ENCODE peak calls at places on chromosome 2, in five cellular contexts. P is adipocyte; Y is effector memory CD4-positive, alpha-beta T cell; V is CD8-positive, alpha-beta T cell; K is fibroblast of lung. M is an unnamed sample.

GRCh38 chr2:20012282-20013060 is at the start of gene MATN3:
- DNase-seq in P (peak), Y (no peak), V (peak), K (peak), M (no peak)

GRCh38 chr2:2263196-2263829 is 67.8 kb downstream of the MYT1L start:
- DNase-seq in Y (no peak), V (no peak), K (no peak), P (no peak), M (no peak)

GRCh38 chr2:160492401-160493226 is 993 bp downstream of the RBMS1 start:
- DNase-seq in P (peak), K (peak), Y (peak), V (peak), M (peak)

GRCh38 chr2:18671363-18671762 is 82.0 kb upstream of the NT5C1B start:
- DNase-seq in P (peak), K (no peak), V (no peak), Y (no peak), M (no peak)

GRCh38 chr2:112692496-112692911 is 28.3 kb upstream of the NT5DC4 start:
- DNase-seq in K (peak), Y (peak), P (peak), V (peak), M (peak)

GRCh38 chr2:24973812-24974211 is 2.1 kb upstream of the DNAJC27 start:
- DNase-seq in V (no peak), P (no peak), K (no peak), Y (no peak), M (no peak)

GRCh38 chr2:240162032-240162431 is 21.6 kb upstream of the OTOS start:
- DNase-seq in P (no peak), K (no peak), V (no peak), Y (no peak), M (no peak)

GRCh38 chr2:232681527-232681926 is 15.6 kb upstream of the GIGYF2 start:
- DNase-seq in P (no peak), V (no peak), Y (no peak), K (no peak), M (no peak)

GRCh38 chr2:204971219-204971907 is 426.1 kb downstream of the PARD3B start:
- DNase-seq in P (no peak), V (no peak), Y (no peak), K (no peak), M (no peak)

GRCh38 chr2:191521608-191522208 is 156.2 kb upstream of the NABP1 start:
- DNase-seq in V (no peak), Y (no peak), P (peak), K (peak), M (no peak)

GRCh38 chr2:2455151-2455550 is 124.1 kb upstream of the MYT1L start:
- DNase-seq in V (no peak), Y (no peak), K (peak), P (no peak), M (no peak)

GRCh38 chr2:105910497-105911238 is 166.0 kb downstream of the NCK2 start:
- DNase-seq in P (peak), V (no peak), Y (no peak), K (no peak), M (no peak)

GRCh38 chr2:37852585-37853014 is 72.5 kb upstream of the RMDN2 start:
- DNase-seq in K (no peak), P (no peak), V (no peak), Y (no peak), M (no peak)

GRCh38 chr2:105744091-105744908 is 412 bp upstream of the NCK2 start:
- DNase-seq in Y (peak), P (peak), K (peak), V (peak), M (no peak)

GRCh38 chr2:206540757-206541156 is 97.4 kb downstream of the ADAM23 start:
- DNase-seq in V (no peak), K (no peak), P (no peak), Y (no peak), M (no peak)

GRCh38 chr2:15315411-15315810 is 245.7 kb downstream of the NBAS start:
- DNase-seq in Y (no peak), K (no peak), P (no peak), V (no peak), M (no peak)

GRCh38 chr2:171531291-171531690 is 9.0 kb downstream of the CYBRD1 start:
- DNase-seq in K (peak), P (peak), V (no peak), Y (no peak), M (peak)

GRCh38 chr2:232533944-232534710 is 5.4 kb upstream of the CHRNG start:
- DNase-seq in K (no peak), P (no peak), V (no peak), Y (no peak), M (peak)

GRCh38 chr2:112136081-112136480 is 2.1 kb upstream of the FBLN7 start:
- DNase-seq in V (no peak), Y (no peak), K (no peak), P (no peak), M (no peak)

GRCh38 chr2:33614190-33614589 is 15.1 kb upstream of the FAM98A start:
- DNase-seq in K (no peak), P (no peak), Y (no peak), V (no peak), M (no peak)

GRCh38 chr2:126657146-126657635 is 1.2 kb downstream of the GYPC start:
- DNase-seq in P (peak), V (peak), K (peak), Y (peak), M (peak)

GRCh38 chr2:200383380-200384110 is 77.1 kb downstream of the SPATS2L start:
- DNase-seq in P (peak), Y (no peak), K (peak), V (no peak), M (no peak)

GRCh38 chr2:232147440-232148077 is 186.0 kb downstream of the DIS3L2 start:
- DNase-seq in V (no peak), Y (no peak), P (no peak), K (no peak), M (no peak)

GRCh38 chr2:101948625-101949150 is 43.1 kb upstream of the IL1R2 start:
- DNase-seq in Y (no peak), K (no peak), P (no peak), V (no peak), M (no peak)

GRCh38 chr2:27735263-27735904 is 36.1 kb upstream of the MRPL33 start:
- DNase-seq in Y (peak), P (peak), K (peak), V (peak), M (peak)

GRCh38 chr2:103289101-103289725 is 527.4 kb downstream of the TMEM182 start:
- DNase-seq in Y (no peak), V (no peak), K (peak), P (no peak), M (no peak)

GRCh38 chr2:103293266-103293583 is 531.4 kb downstream of the TMEM182 start:
- DNase-seq in K (no peak), V (no peak), Y (no peak), P (no peak), M (no peak)

DNA sequence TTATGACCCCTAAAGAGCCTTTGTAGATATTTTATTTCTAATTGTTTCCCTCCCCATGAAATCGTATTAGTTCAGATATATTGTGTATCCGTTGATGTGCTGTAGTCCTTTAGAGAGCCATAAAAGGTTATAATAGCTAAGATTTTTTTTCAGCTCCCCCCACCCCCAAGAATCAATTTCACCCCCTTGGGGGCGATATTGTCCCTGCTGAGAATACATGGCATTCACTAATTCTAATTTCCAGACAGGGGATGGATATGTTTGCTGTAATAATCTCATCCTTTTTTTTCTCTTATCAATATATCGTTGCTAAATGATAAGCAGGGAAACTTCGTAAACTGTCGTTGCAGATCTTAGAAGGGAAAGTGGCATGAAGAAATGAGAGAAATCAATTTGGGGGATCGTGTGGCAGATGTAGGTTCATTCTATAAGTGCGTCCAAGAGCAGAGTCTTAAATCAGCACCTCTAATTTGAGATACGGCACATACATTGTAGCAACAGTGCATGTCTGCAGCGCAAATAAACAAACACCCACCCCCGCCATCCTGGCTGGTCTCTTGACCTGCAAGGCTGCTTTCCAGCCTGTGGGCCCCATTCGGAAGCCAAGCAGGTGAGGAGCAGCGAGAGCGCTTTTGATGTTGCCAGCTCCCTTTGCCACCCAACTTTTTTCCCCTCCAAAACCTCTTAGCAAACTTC is 530.9 kb downstream of the TMEM182 start:
- DNase-seq in K (no peak), P (no peak), Y (no peak), V (no peak), M (no peak)
- H3K4me3 ChIP-seq in K (no peak), P (no peak), Y (no peak), V (no peak), M (no peak)

DNA sequence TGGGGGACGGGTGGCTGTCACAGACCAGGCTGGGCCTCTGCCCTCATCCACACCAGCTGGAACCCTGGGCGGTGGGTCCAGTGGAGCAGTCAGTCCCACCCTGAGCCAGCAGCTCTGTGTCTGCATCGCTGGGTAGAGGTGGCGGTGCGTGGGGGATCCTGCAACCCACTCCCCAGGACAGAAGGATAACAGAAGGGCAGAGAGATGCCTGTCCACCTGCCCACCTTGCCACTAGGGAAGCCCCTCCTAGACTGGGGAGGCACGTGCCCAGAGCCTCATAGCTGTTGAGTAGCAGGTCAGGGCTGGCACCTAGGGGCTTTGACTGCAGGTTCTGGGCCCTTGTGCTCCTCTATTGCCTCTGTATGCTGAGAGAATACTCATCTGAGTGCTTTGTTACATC is 2.4 kb downstream of the ATOH8 start:
- DNase-seq in Y (no peak), K (no peak), P (no peak), V (no peak), M (no peak)
- H3K4me3 ChIP-seq in Y (no peak), K (peak), P (peak), V (no peak), M (no peak)

GRCh38 chr2:238143239-238143951 is 4.9 kb downstream of the KLHL30 start:
- DNase-seq in Y (no peak), P (peak), V (no peak), K (peak), M (no peak)
- H3K4me3 ChIP-seq in Y (no peak), P (no peak), V (no peak), K (no peak), M (no peak)

GRCh38 chr2:54099370-54099769 is 16.0 kb upstream of the ACYP2 start:
- DNase-seq in K (no peak), P (no peak), Y (no peak), V (no peak), M (no peak)
- H3K4me3 ChIP-seq in K (no peak), P (no peak), Y (no peak), V (no peak), M (no peak)

DNA sequence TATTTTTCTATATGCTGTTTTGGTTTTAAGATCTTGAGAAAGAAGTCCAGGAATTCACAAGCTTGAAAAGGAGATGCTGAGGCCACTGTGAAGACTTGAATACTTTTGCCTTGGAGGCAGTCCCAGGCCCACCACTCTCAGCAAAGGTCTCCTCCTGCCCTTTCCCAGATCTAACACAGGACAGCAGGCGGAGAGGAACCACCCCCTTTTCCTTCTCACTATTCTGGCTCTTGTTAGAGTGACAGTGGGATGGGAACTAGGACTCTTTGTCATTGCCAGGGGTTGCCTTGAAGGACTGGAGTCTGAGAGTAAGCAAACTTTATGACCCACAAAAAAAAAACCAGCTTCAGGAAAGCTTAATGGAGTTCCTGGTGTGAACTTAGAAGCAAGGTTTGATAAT is 54.7 kb downstream of the E2F6 start:
- DNase-seq in V (no peak), K (no peak), P (no peak), Y (no peak), M (no peak)
- H3K4me3 ChIP-seq in V (no peak), K (no peak), P (peak), Y (no peak), M (no peak)

GRCh38 chr2:152694161-152694661 is 23.1 kb downstream of the PRPF40A start:
- DNase-seq in P (peak), K (peak), Y (peak), V (peak), M (peak)
- H3K4me3 ChIP-seq in P (peak), K (peak), Y (peak), V (no peak), M (peak)

GRCh38 chr2:218396688-218397501 is 2.8 kb upstream of the CTDSP1 start:
- DNase-seq in Y (peak), P (peak), V (peak), K (peak), M (peak)

GRCh38 chr2:218398437-218399390 is 954 bp upstream of the CTDSP1 start:
- DNase-seq in V (peak), K (peak), P (peak), Y (peak), M (peak)

GRCh38 chr2:218395826-218396687 is 3.6 kb upstream of the CTDSP1 start:
- DNase-seq in K (peak), V (peak), P (peak), Y (peak), M (peak)

GRCh38 chr2:218399391-218400166 is at the start of gene CTDSP1:
- DNase-seq in Y (peak), V (peak), P (peak), K (peak), M (peak)

DNA sequence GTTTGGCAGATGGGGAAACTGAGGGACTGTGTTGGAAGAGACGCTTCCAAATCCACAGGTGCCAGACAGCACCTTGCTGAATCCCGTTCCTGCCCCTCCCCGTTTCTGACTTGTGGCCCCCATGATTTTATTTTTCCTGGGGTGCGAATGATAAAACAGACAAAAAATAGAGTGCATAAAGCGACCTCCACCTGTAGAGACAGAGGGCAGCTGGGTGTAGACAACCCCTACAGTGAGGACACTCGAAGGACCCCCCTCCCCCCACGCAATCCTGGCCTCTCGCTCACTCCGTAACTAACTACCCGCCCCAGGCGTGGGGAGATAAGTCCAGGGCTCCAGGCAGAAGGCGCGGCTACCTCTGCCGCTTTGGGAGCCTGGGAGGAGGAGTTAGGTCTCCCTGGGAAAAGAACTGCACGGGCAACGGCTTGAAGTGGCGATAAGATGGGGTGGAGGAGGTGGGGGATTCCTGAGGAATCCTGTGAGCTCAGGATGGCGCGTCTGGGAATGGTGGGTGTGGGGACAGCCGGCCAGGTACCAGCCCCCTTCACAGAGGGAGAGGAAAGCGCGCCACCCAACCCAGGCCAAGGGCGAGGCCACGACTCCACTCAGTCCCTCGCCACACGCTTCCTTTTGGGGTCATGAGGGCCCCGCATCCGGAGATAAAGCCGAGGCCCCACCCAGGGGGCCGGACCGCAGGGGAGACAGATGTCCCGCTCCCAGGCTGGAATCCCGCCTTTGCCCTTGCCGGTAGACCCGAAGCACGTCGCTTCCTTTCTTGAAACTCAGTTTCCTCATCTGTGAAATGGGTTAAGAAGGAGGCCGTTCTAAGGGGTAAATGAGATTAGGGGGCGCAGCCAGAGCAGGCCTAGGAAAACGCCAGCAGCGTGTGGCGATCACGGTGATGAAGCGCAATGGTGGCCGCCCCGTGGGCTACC is 1.9 kb upstream of the CTDSP1 start:
- DNase-seq in Y (peak), P (peak), V (peak), K (peak), M (peak)
- H3K4me3 ChIP-seq in Y (peak), P (peak), V (peak), K (peak), M (peak)

GRCh38 chr2:96859338-96859649 is 1.5 kb upstream of the ANKRD39 start:
- DNase-seq in Y (no peak), V (no peak), P (no peak), K (no peak), M (no peak)
- H3K4me3 ChIP-seq in Y (no peak), V (no peak), P (no peak), K (no peak), M (no peak)

M was measured in brain microvascular endothelial cell.